ENCODE peak calls at places on chromosomes 6 and 20, in eight cellular contexts. A is OCI-LY7, Y is hepatocyte, Q is PC-3, B is SK-N-SH, V is GM23248, J is neural progenitor cell, L is MM.1S. C is an unnamed sample.

GRCh38 chr6:106512958-106513480 is 116.3 kb downstream of the RTN4IP1 start:
- DNase-seq in V (no peak), L (no peak), A (peak; percentile 62), J (no peak), Q (no peak), B (no peak), Y (no peak), C (no peak)

GRCh38 chr20:24779166-24779565 is 169.9 kb upstream of the CST7 start:
- DNase-seq in V (no peak), B (no peak), A (no peak), Y (no peak), J (no peak), L (no peak), Q (no peak), C (no peak)

GRCh38 chr6:29005183-29005885 is at the start of gene ZNF311:
- DNase-seq in V (peak; percentile 84), A (no peak), L (peak; percentile 36), Y (peak; percentile 69), J (peak; percentile 34), Q (peak; percentile 42), B (peak; percentile 36), C (peak; percentile 86)

GRCh38 chr20:58910473-58910872 is 58.0 kb downstream of the GNAS start:
- DNase-seq in L (no peak), V (no peak), J (no peak), Q (no peak), B (no peak), A (no peak), Y (no peak), C (no peak)

GRCh38 chr20:6566821-6567220 is 200.7 kb upstream of the BMP2 start:
- DNase-seq in L (no peak), Q (peak; percentile 81), J (no peak), B (no peak), A (no peak), Y (peak; percentile 38), V (peak; percentile 92), C (no peak)

GRCh38 chr6:42147138-42147562 is 4.7 kb upstream of the C6orf132 start:
- DNase-seq in V (no peak), Q (peak; percentile 79), Y (no peak), J (no peak), B (no peak), A (no peak), L (no peak), C (no peak)

GRCh38 chr20:346640-347316 is at the start of gene NRSN2:
- DNase-seq in Y (peak; percentile 88), J (peak; percentile 86), B (peak; percentile 89), L (no peak), A (no peak), Q (peak; percentile 65), V (peak; percentile 83), C (peak; percentile 79)

GRCh38 chr6:150273457-150274309 is 95.1 kb upstream of the IYD start:
- DNase-seq in Y (no peak), V (no peak), L (no peak), J (no peak), Q (no peak), B (no peak), A (peak; percentile 86), C (no peak)

GRCh38 chr20:47735412-47736400 is 49.6 kb downstream of the SULF2 start:
- DNase-seq in V (no peak), A (no peak), Q (no peak), Y (no peak), L (no peak), J (no peak), B (no peak), C (no peak)

GRCh38 chr20:59242714-59243626 is 57.4 kb upstream of the EDN3 start:
- DNase-seq in Y (no peak), V (peak; percentile 4), B (no peak), J (no peak), L (no peak), A (no peak), Q (peak; percentile 44), C (no peak)

GRCh38 chr6:48206091-48206490 is 95.1 kb upstream of the PTCHD4 start:
- DNase-seq in B (no peak), Q (no peak), L (no peak), A (no peak), Y (no peak), J (no peak), V (no peak), C (no peak)

GRCh38 chr6:139687055-139687454 is 312.6 kb upstream of the CITED2 start:
- DNase-seq in V (no peak), J (no peak), A (no peak), L (no peak), B (no peak), Q (no peak), Y (no peak), C (no peak)

GRCh38 chr6:126983779-126984178 is 134.7 kb upstream of the RSPO3 start:
- DNase-seq in L (no peak), Y (no peak), V (no peak), B (no peak), J (no peak), A (no peak), Q (no peak), C (peak; percentile 32)

GRCh38 chr6:46491789-46492547 is 719 bp upstream of the RCAN2 start:
- DNase-seq in V (peak; percentile 71), B (peak; percentile 63), Q (peak; percentile 13), L (no peak), A (peak; percentile 39), J (peak; percentile 80), Y (peak; percentile 65), C (peak; percentile 77)

GRCh38 chr20:33791959-33792597 is 19.1 kb upstream of the CHMP4B start:
- DNase-seq in B (peak; percentile 87), A (peak; percentile 59), J (peak; percentile 62), V (peak; percentile 50), Q (peak; percentile 62), L (no peak), Y (peak; percentile 59), C (peak; percentile 70)

GRCh38 chr6:42304313-42304712 is 86.7 kb upstream of the MRPS10 start:
- DNase-seq in A (no peak), B (no peak), J (peak; percentile 44), V (no peak), Q (no peak), Y (no peak), L (no peak), C (no peak)

GRCh38 chr6:103122766-103123601 is 1729.5 kb downstream of the GRIK2 start:
- DNase-seq in B (peak; percentile 27), L (peak; percentile 53), Y (peak; percentile 86), Q (peak; percentile 62), A (peak; percentile 72), J (peak; percentile 90), V (peak; percentile 36), C (peak; percentile 91)

GRCh38 chr6:161249327-161249726 is 24.5 kb downstream of the AGPAT4 start:
- DNase-seq in A (no peak), B (no peak), Q (no peak), V (no peak), J (no peak), Y (no peak), L (no peak), C (no peak)

GRCh38 chr6:161245363-161245762 is 28.5 kb downstream of the AGPAT4 start:
- DNase-seq in J (no peak), A (no peak), Q (no peak), V (no peak), Y (no peak), L (no peak), B (no peak), C (no peak)

GRCh38 chr6:161242779-161243693 is 30.8 kb downstream of the AGPAT4 start:
- DNase-seq in J (peak; percentile 64), Y (no peak), B (no peak), V (peak; percentile 95), Q (no peak), A (no peak), L (no peak), C (peak; percentile 78)

GRCh38 chr6:161244725-161245124 is 29.1 kb downstream of the AGPAT4 start:
- DNase-seq in Q (no peak), J (no peak), A (no peak), Y (no peak), L (no peak), B (no peak), V (no peak), C (no peak)

GRCh38 chr6:161246725-161247124 is 27.1 kb downstream of the AGPAT4 start:
- DNase-seq in A (no peak), V (no peak), L (no peak), J (no peak), Q (no peak), Y (no peak), B (peak; percentile 41), C (no peak)
- TF ChIP-seq EZH2phosphoT487 in A (no peak), V (no peak), L (no peak), J (no peak), Q (no peak), Y (no peak), B (no peak), C (no peak)

GRCh38 chr6:96611342-96611964 is 48.5 kb downstream of the FHL5 start:
- DNase-seq in J (no peak), V (no peak), Y (no peak), Q (no peak), A (peak; percentile 66), B (no peak), L (peak; percentile 53), C (no peak)
- TF ChIP-seq EZH2phosphoT487 in J (no peak), V (no peak), Y (no peak), Q (no peak), A (no peak), B (no peak), L (no peak), C (no peak)

GRCh38 chr6:73017473-73017872 is 207.8 kb downstream of the KHDC1L start:
- DNase-seq in Q (no peak), J (no peak), V (no peak), B (no peak), L (no peak), Y (peak; percentile 10), A (no peak), C (no peak)
- TF ChIP-seq EZH2phosphoT487 in Q (no peak), J (no peak), V (no peak), B (no peak), L (no peak), Y (no peak), A (no peak), C (no peak)

GRCh38 chr6:140858381-140858971 is 1274.2 kb upstream of the GJE1 start:
- DNase-seq in Q (peak; percentile 65), A (no peak), V (peak; percentile 48), B (no peak), Y (no peak), J (no peak), L (no peak), C (no peak)

GRCh38 chr6:140854363-140854762 is 1278.4 kb upstream of the GJE1 start:
- DNase-seq in Y (no peak), A (no peak), B (no peak), J (no peak), Q (no peak), V (peak; percentile 25), L (no peak), C (no peak)

GRCh38 chr6:140855520-140855919 is 1277.2 kb upstream of the GJE1 start:
- DNase-seq in Y (no peak), Q (peak; percentile 18), A (no peak), B (no peak), V (peak; percentile 8), L (no peak), J (no peak), C (no peak)

DNA sequence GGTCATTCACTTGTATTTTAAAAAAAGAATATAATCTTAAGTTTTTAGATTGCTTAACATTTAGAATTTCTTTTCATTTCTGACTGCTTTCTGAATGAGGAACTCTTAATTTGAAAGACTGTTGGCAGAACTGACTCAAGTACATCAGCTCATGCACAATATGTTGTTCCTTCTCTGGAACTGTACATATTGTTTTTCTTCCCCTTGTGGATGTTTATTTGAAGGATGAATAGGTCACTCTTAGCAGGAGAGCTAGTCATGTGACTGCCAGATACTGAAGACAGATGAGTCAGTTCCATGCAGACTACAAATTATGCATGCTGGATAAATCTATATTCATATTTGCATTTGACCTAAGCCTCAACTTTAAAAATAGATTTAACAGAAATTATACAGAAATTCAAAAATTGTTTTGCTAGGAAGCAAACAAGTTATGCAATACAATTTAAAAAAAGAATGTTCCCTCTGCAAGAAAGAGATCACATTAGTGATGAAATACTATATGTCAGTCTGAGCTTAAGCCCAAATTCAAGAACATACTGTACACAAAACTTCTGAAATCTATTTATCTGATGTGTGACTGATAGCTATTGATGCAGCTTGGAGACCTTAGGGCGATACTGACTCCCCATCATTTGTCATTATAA is 1274.9 kb upstream of the GJE1 start:
- DNase-seq in Y (peak; percentile 60), V (peak; percentile 77), B (no peak), L (no peak), J (no peak), Q (peak; percentile 63), A (no peak), C (no peak)
- TF ChIP-seq EZH2phosphoT487 in Y (no peak), V (no peak), B (no peak), L (no peak), J (no peak), Q (no peak), A (no peak), C (no peak)

C was measured in GM23338.